ENCODE peak calls at places on chromosome 3, in six cellular contexts. A is mesenchymal stem cell, S is H9, W is neuronal stem cell, C is IMR-90, V is H1. Y is an unnamed sample.

GRCh38 chr3:79822076-79822475 is 54.3 kb upstream of the ROBO1 start:
- DNase-seq in A (no peak), S (no peak), W (no peak), C (no peak), V (no peak), Y (peak; percentile 68)

GRCh38 chr3:169104541-169104940 is 559.0 kb downstream of the MECOM start:
- DNase-seq in A (peak; percentile 74), S (no peak), W (no peak), C (peak; percentile 75), V (no peak), Y (no peak)

GRCh38 chr3:46671541-46672348 is 21.7 kb downstream of the ALS2CL start:
- DNase-seq in A (no peak), S (peak; percentile 20), W (no peak), C (no peak), V (no peak), Y (no peak)

GRCh38 chr3:46412786-46413298 is 5.8 kb downstream of the CCRL2 start:
- DNase-seq in A (no peak), S (no peak), W (no peak), C (peak; percentile 16), V (no peak), Y (no peak)

GRCh38 chr3:122268257-122269024 is 56.6 kb upstream of the CSTA start:
- DNase-seq in A (peak; percentile 46), S (no peak), W (no peak), C (no peak), V (no peak), Y (no peak)

GRCh38 chr3:117628896-117629295 is 919.3 kb downstream of the TUSC7 start:
- DNase-seq in A (peak; percentile 25), S (no peak), W (no peak), C (peak; percentile 92), V (no peak), Y (no peak)

GRCh38 chr3:141020139-141020940 is 30.8 kb upstream of the SPSB4 start:
- DNase-seq in A (no peak), S (no peak), W (no peak), C (no peak), V (no peak), Y (no peak)

GRCh38 chr3:45497963-45498362 is 96.6 kb upstream of the LIMD1 start:
- DNase-seq in A (peak; percentile 73), S (no peak), W (no peak), C (no peak), V (no peak), Y (no peak)

GRCh38 chr3:188734395-188734794 is 437.4 kb upstream of the TPRG1 start:
- DNase-seq in A (peak; percentile 16), S (no peak), W (no peak), C (no peak), V (no peak), Y (no peak)

GRCh38 chr3:99131876-99132275 is 230.4 kb upstream of the DCBLD2 start:
- DNase-seq in A (peak; percentile 14), S (no peak), W (no peak), C (no peak), V (no peak), Y (no peak)

GRCh38 chr3:197009532-197010019 is 20.0 kb downstream of the MELTF start:
- DNase-seq in A (no peak), S (no peak), W (no peak), C (no peak), V (no peak), Y (no peak)

GRCh38 chr3:177781686-177782161 is 584.4 kb upstream of the TBL1XR1 start:
- DNase-seq in A (peak; percentile 14), S (no peak), W (no peak), C (peak; percentile 79), V (no peak), Y (no peak)

GRCh38 chr3:34683851-34684250 is 885.4 kb downstream of the PDCD6IP start:
- DNase-seq in A (peak; percentile 46), S (peak; percentile 65), W (peak; percentile 51), C (peak; percentile 11), V (peak; percentile 41), Y (peak; percentile 77)

GRCh38 chr3:113111308-113111707 is 100.0 kb upstream of the BOC start:
- DNase-seq in A (peak; percentile 68), S (no peak), W (no peak), C (peak; percentile 42), V (no peak), Y (peak; percentile 90)

GRCh38 chr3:183478501-183478900 is 50.1 kb upstream of the MCF2L2 start:
- DNase-seq in A (no peak), S (peak; percentile 20), W (no peak), C (no peak), V (no peak), Y (no peak)

GRCh38 chr3:142098974-142099373 is 50.4 kb downstream of the TFDP2 start:
- DNase-seq in A (no peak), S (no peak), W (no peak), C (peak; percentile 8), V (no peak), Y (peak; percentile 37)

GRCh38 chr3:95097493-95097892 is 1034.6 kb downstream of the NSUN3 start:
- DNase-seq in A (no peak), S (no peak), W (no peak), C (no peak), V (no peak), Y (no peak)

GRCh38 chr3:9889405-9889804 is 1.0 kb upstream of the JAGN1 start:
- DNase-seq in A (no peak), S (no peak), W (no peak), C (no peak), V (no peak), Y (no peak)

GRCh38 chr3:60316121-60316783 is 935.0 kb downstream of the FHIT start:
- DNase-seq in A (peak; percentile 32), S (no peak), W (no peak), C (peak; percentile 78), V (no peak), Y (no peak)

GRCh38 chr3:112446343-112446742 is 52.9 kb downstream of the BTLA start:
- DNase-seq in A (no peak), S (no peak), W (peak; percentile 4), C (no peak), V (no peak), Y (peak; percentile 49)

GRCh38 chr3:196471551-196471950 is 32.0 kb downstream of the RNF168 start:
- DNase-seq in A (peak; percentile 7), S (no peak), W (no peak), C (peak; percentile 73), V (no peak), Y (peak; percentile 18)

DNA sequence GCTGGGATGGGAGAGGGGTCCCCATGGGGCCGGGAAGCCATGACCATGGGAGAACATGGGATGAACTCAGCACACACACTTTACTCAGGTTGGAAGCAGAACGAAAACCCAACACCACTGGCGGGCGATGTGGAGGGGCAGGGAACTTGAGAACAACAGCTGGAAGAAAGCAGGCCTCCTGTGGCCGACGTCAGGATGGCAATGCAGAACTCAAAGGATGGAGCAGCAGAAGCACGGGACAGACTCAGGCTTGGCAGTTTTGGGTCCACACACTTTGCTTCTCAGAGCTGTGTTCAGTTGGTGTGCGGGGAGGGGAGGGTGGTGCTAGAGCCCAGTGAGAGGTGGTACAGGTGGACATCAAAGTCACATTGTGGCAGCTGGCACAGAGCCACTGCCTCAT is 80.7 kb downstream of the SEC22A start:
- DNase-seq in A (no peak), S (peak; percentile 36), W (no peak), C (no peak), V (no peak), Y (no peak)
- H2BK15ac ChIP-seq in A (no peak overlapping the region), S (no peak overlapping the region), W (no peak overlapping the region), C (no peak overlapping the region), V (no peak overlapping the region), Y (no peak overlapping the region)

DNA sequence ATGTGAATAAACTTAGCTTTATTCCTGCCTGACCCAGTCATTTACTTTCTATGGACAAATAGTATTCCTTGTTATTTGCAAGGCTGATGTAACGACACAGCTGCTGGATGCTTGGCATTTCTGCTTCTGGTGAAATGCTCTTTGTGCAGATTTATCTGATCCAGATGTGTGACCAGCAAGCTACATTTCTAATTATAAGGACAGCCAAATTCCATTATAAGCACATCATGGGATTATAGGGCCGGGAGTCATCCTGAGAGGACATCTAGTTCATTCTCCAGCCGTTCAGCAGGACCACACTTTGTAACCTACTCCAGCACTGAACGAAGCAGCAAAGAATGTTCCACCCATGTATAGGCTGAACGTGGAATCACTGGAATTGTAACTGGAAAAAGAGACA is 42.9 kb downstream of the FNDC3B start:
- DNase-seq in A (peak; percentile 92), S (no peak), W (no peak), C (peak; percentile 95), V (no peak), Y (no peak)
- H3K9ac ChIP-seq in A (peak overlapping the region; percentile 78), S (no peak overlapping the region), W (no peak overlapping the region), C (no peak overlapping the region), V (no peak overlapping the region), Y (no peak overlapping the region)

DNA sequence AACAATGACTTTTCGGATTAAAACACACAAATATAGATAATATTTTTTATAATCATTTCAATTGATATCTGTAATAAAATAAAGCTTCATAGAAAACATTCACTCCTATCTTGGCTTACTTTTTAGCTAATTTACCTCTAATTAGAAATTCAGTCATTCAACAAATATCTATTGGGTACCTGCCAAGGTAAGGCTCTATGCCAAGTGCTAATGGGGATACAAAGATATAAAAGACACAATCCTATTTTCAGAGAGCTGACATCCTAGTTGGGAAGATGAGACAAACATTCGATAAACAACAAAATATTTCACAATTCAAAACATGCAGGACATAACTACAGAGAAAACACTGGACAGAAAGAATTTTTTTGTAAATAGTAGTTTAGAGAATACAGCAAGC is 63.3 kb downstream of the ULK4 start:
- DNase-seq in A (no peak), S (no peak), W (no peak), C (no peak), V (no peak), Y (no peak)
- H2BK15ac ChIP-seq in A (no peak overlapping the region), S (no peak overlapping the region), W (no peak overlapping the region), C (no peak overlapping the region), V (no peak overlapping the region), Y (no peak overlapping the region)

GRCh38 chr3:52679139-52679538 is 6.6 kb downstream of the PBRM1 start:
- DNase-seq in A (no peak), S (no peak), W (no peak), C (no peak), V (no peak), Y (no peak)

GRCh38 chr3:52679811-52680210 is 5.9 kb downstream of the PBRM1 start:
- DNase-seq in A (no peak), S (no peak), W (no peak), C (peak; percentile 67), V (no peak), Y (no peak)

GRCh38 chr3:52681610-52682009 is 4.1 kb downstream of the PBRM1 start:
- DNase-seq in A (no peak), S (no peak), W (no peak), C (no peak), V (no peak), Y (no peak)

GRCh38 chr3:52682016-52682415 is 3.7 kb downstream of the PBRM1 start:
- DNase-seq in A (peak; percentile 82), S (no peak), W (no peak), C (peak; percentile 85), V (no peak), Y (peak; percentile 72)

DNA sequence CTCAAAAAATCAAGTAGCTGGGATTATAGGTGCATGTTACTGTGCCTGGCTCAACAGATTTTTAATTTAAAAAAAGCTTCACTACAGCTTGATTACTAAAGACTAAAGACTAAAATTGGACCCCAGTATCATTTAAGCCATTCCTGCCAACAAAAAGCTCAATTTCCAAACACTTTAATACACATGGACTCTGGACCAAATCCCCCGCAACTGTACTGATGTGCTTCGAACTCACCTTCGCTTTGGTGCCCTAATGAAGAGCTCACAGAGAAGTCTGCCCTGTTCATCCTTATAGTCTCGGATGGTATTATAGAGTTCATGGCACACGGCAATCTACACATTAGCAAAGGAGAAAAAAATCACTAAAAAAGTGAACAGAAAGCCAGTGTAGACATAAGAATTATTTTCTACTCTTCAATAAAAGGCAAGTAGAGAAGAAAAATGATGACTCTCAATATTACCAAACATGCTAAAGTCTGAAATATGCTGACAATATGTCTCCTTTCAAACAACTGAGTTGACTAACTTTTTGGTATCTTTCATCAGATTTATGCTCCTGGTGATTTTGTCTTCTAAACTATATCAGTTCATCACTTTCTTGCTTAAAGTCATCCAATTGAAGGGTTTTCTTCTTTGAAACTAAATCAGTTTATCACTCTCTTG is 7.3 kb downstream of the PBRM1 start:
- DNase-seq in A (no peak), S (no peak), W (no peak), C (no peak), V (no peak), Y (no peak)
- H3K9ac ChIP-seq in A (peak overlapping the region; percentile 45), S (no peak overlapping the region), W (no peak overlapping the region), C (no peak overlapping the region), V (no peak overlapping the region), Y (no peak overlapping the region)

Y was measured in mesendoderm.